ENCODE peak calls at places on chromosomes 4 and X, in five cellular contexts. D is stomach, T is lung, W is Calu3, L is RWPE1. M is an unnamed sample.

GRCh38 chr4:7890635-7891393 is 48.8 kb downstream of the AFAP1 start:
- DNase-seq in D (no peak), T (no peak), W (no peak), L (peak; percentile 64), M (peak; percentile 53)

GRCh38 chr4:100849319-100849718 is 331.5 kb upstream of the EMCN start:
- DNase-seq in D (no peak), T (no peak), W (no peak), L (no peak), M (no peak)

GRCh38 chr4:123997116-123997515 is 600.5 kb downstream of the SPRY1 start:
- DNase-seq in D (no peak), T (no peak), W (peak; percentile 8), L (no peak), M (no peak)

GRCh38 chr4:1767058-1767769 is 25.9 kb upstream of the FGFR3 start:
- DNase-seq in D (no peak), T (no peak), W (peak; percentile 41), L (no peak), M (no peak)

GRCh38 chrX:135484636-135485289 is 35.7 kb upstream of the INTS6L start:
- DNase-seq in D (no peak), T (no peak), W (peak; percentile 22), L (peak; percentile 11), M (peak; percentile 46)

GRCh38 chr4:180635276-180635675 is 1607.9 kb upstream of the TENM3 start:
- DNase-seq in D (no peak), T (no peak), W (peak; percentile 6), L (no peak), M (peak; percentile 36)

GRCh38 chr4:53905935-53906377 is 158.4 kb downstream of the CHIC2 start:
- DNase-seq in D (peak; percentile 43), T (no peak), W (no peak), L (no peak), M (peak; percentile 38)

GRCh38 chr4:8238061-8238511 is 31.5 kb upstream of the HTRA3 start:
- DNase-seq in D (peak; percentile 45), T (no peak), W (peak; percentile 50), L (no peak), M (no peak)

GRCh38 chr4:52959545-52959944 is 97.4 kb downstream of the RASL11B start:
- DNase-seq in D (no peak), T (no peak), W (no peak), L (no peak), M (no peak)

GRCh38 chr4:170705907-170706306 is 616.2 kb upstream of the AADAT start:
- DNase-seq in D (no peak), T (no peak), W (no peak), L (no peak), M (peak; percentile 20)

GRCh38 chr4:186647821-186648220 is 75.8 kb downstream of the FAT1 start:
- DNase-seq in D (no peak), T (no peak), W (no peak), L (no peak), M (no peak)

GRCh38 chr4:125705681-125706080 is 390.9 kb downstream of the FAT4 start:
- DNase-seq in D (no peak), T (no peak), W (no peak), L (no peak), M (no peak)

GRCh38 chr4:150574678-150575077 is 7.3 kb upstream of the MAB21L2 start:
- DNase-seq in D (no peak), T (no peak), W (no peak), L (no peak), M (no peak)

GRCh38 chr4:5050520-5050955 is 742 bp upstream of the STK32B start:
- DNase-seq in D (peak; percentile 77), T (peak; percentile 57), W (peak; percentile 41), L (peak; percentile 70), M (peak; percentile 55)

GRCh38 chrX:45322820-45323219 is 122.1 kb upstream of the DIPK2B start:
- DNase-seq in D (no peak), T (no peak), W (no peak), L (no peak), M (no peak)

GRCh38 chrX:15269618-15270521 is at the start of gene ASB9:
- DNase-seq in D (peak; percentile 71), T (peak; percentile 62), W (peak; percentile 84), L (peak; percentile 69), M (peak; percentile 78)

GRCh38 chrX:152817082-152817744 is 13.3 kb downstream of the CETN2 start:
- DNase-seq in D (no peak), T (no peak), W (peak; percentile 26), L (peak; percentile 45), M (peak; percentile 38)

GRCh38 chr4:68732653-68733466 is 62.4 kb upstream of the UGT2B15 start:
- DNase-seq in D (no peak), T (no peak), W (peak; percentile 53), L (no peak), M (no peak)

GRCh38 chr4:137635596-137635995 is 103.3 kb upstream of the PCDH18 start:
- DNase-seq in D (no peak), T (no peak), W (no peak), L (no peak), M (no peak)

GRCh38 chrX:122770581-122770980 is 413.5 kb upstream of the GRIA3 start:
- DNase-seq in D (no peak), T (no peak), W (no peak), L (no peak), M (no peak)

GRCh38 chrX:39018526-39018925 is 217.3 kb downstream of the MID1IP1 start:
- DNase-seq in D (no peak), T (no peak), W (no peak), L (no peak), M (no peak)

GRCh38 chr4:76585897-76586360 is 150.9 kb downstream of the SHROOM3 start:
- DNase-seq in D (peak; percentile 95), T (peak; percentile 89), W (peak; percentile 89), L (peak; percentile 20), M (peak; percentile 93)

GRCh38 chr4:8537041-8537461 is 43.1 kb upstream of the GPR78 start:
- DNase-seq in D (peak; percentile 80), T (peak; percentile 81), W (peak; percentile 61), L (peak; percentile 79), M (peak; percentile 60)

GRCh38 chrX:24231169-24231568 is 81.6 kb downstream of the ZFX start:
- DNase-seq in D (no peak), T (no peak), W (no peak), L (peak; percentile 35), M (peak; percentile 67)